ENCODE peak calls at places on chromosomes 5 and 9, in seven cellular contexts. Q is GM12891, U is H1, R is HepG2, V is SK-N-SH, J is GM12878, C is K562. E is an unnamed sample.

GRCh38 chr9:7185612-7186011 is 427.8 kb downstream of the KDM4C start:
- DNase-seq in U (no peak), J (no peak), R (peak; percentile 42), C (no peak), Q (no peak), V (no peak), E (no peak)

GRCh38 chr5:77518304-77518703 is 26.2 kb upstream of the WDR41 start:
- DNase-seq in U (no peak), V (peak; percentile 14), R (peak; percentile 18), C (peak; percentile 9), Q (no peak), J (no peak), E (no peak)

GRCh38 chr9:97853056-97853843 is at the start of gene FOXE1:
- DNase-seq in V (no peak), J (no peak), C (no peak), U (peak; percentile 81), R (no peak), Q (no peak), E (no peak)

GRCh38 chr5:56638061-56638621 is 177.2 kb upstream of the MAP3K1 start:
- DNase-seq in R (peak; percentile 94), U (no peak), J (no peak), Q (no peak), C (no peak), V (peak; percentile 20), E (no peak)

GRCh38 chr9:98045234-98046160 is 11.0 kb upstream of the NANS start:
- DNase-seq in J (peak; percentile 84), C (peak; percentile 52), R (peak; percentile 77), Q (no peak), U (no peak), V (no peak), E (no peak)

GRCh38 chr5:55409775-55410174 is 102.0 kb downstream of the MTREX start:
- DNase-seq in Q (no peak), V (no peak), R (no peak), C (no peak), U (no peak), J (no peak), E (no peak)

GRCh38 chr9:82560457-82560904 is 502.5 kb downstream of the RASEF start:
- DNase-seq in Q (no peak), R (peak; percentile 97), J (no peak), U (no peak), V (no peak), C (no peak), E (no peak)

GRCh38 chr5:71684309-71684708 is 34.8 kb upstream of the CARTPT start:
- DNase-seq in Q (no peak), R (no peak), J (no peak), U (no peak), C (no peak), V (no peak), E (no peak)

GRCh38 chr5:58187473-58188286 is 272.2 kb downstream of the PLK2 start:
- DNase-seq in U (no peak), V (no peak), R (no peak), Q (no peak), C (no peak), J (no peak), E (no peak)

GRCh38 chr5:100846722-100847121 is 56.4 kb downstream of the ST8SIA4 start:
- DNase-seq in U (no peak), J (no peak), R (no peak), C (no peak), Q (no peak), V (no peak), E (no peak)

GRCh38 chr5:68379275-68380026 is 163.9 kb downstream of the PIK3R1 start:
- DNase-seq in C (no peak), J (no peak), V (no peak), Q (no peak), R (no peak), U (no peak), E (no peak)

GRCh38 chr5:175681975-175682354 is 24.1 kb downstream of the HRH2 start:
- DNase-seq in C (no peak), Q (no peak), V (no peak), J (no peak), U (no peak), R (no peak), E (no peak)

GRCh38 chr5:175680020-175680419 is 22.1 kb downstream of the HRH2 start:
- DNase-seq in V (no peak), U (no peak), Q (no peak), C (no peak), R (no peak), J (no peak), E (no peak)

GRCh38 chr5:175682664-175683063 is 24.8 kb downstream of the HRH2 start:
- DNase-seq in R (no peak), V (no peak), C (no peak), J (no peak), U (no peak), Q (no peak), E (no peak)

GRCh38 chr5:175680463-175680862 is 22.6 kb downstream of the HRH2 start:
- DNase-seq in R (no peak), Q (no peak), J (no peak), U (no peak), V (no peak), C (no peak), E (no peak)

DNA sequence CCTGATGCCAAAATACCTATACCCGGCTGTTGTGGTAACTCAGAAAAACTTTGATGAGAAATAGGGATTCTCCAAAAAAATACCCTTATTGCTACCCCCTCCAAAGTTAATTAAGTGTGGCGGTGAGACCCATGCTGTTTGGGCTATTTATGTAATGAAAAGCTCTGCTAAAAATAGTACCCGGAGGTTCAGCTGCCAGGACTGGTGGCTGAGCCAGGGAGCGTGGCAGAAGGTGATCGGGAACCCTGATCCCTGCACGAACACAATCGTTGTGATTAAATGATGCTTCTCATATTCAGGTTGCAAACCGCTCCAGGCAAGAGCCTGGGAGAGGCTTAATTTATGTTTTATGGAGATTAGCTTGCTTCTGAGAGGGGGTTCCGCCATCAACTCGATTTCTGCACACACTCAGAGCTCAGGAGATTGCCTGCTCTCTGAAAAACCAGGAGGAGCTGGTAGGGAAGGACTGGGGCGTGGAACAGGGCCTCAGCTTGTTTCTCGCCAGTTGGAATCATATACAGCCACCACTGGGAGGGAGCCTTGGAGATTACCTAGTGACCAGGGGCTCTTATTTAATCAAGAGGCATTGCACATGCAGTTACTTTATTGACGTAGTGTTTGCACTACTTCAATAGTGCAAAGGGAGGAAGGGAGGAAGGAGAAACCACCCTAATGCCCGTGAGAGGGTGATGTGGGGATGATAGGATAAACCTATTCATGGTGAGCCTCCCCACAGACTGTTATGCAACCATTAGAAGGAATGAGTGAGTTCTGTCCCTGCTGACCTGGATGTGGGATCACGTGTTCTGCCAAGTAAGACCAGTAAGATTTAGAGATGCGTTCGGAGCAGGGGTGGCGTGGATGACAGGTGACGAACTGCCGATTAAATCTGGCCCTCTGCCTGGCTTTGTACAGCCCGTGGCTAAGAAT is 23.4 kb downstream of the HRH2 start:
- DNase-seq in R (no peak), V (peak; percentile 47), C (no peak), J (no peak), Q (no peak), U (no peak), E (no peak)
- TF ChIP-seq TAF1 in R (no peak), V (no peak), C (no peak), J (no peak), Q (no peak), U (no peak), E (no peak)

DNA sequence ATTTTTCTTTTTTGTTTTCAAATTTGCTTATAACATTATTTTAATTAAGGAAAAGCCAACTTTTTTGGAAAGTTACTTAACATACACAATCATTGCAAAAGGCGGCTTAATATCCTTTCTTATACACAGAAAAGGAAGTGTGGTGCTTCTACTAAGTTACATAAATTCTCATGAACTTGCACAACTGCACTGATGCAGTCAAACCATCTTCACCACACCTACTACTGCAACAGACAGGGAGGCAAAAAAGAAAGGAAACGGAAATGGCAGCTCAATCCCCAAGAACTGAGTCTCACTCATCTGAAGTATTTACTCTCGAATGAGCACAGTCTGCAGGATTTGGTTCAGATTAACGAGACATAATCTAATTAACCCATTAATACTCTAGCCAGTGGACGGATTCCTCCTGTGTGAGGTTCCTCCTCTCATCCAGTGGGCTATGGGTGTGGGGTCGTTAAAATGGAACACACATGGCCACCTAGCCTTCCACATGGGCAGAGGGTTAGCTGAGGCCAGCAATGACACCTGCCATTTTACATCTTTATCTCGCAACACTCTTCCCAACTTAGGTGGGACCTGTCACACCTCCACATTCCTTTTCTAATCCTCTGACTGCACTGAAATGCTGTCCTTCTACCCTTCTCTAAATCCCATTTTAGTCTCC is 30.0 kb downstream of the GOLM1 start:
- DNase-seq in J (no peak), Q (no peak), R (no peak), V (no peak), U (no peak), C (no peak), E (no peak)
- TF ChIP-seq TAF1 in J (no peak), Q (no peak), R (no peak), V (no peak), U (no peak), C (no peak), E (no peak)

GRCh38 chr5:173663810-173664526 is 47.5 kb upstream of the BOD1 start:
- DNase-seq in U (no peak), V (no peak), J (no peak), R (no peak), C (peak; percentile 49), Q (peak; percentile 43), E (no peak)
- TF ChIP-seq TAF1 in U (no peak), V (no peak), J (no peak), R (no peak), C (no peak), Q (no peak), E (no peak)

DNA sequence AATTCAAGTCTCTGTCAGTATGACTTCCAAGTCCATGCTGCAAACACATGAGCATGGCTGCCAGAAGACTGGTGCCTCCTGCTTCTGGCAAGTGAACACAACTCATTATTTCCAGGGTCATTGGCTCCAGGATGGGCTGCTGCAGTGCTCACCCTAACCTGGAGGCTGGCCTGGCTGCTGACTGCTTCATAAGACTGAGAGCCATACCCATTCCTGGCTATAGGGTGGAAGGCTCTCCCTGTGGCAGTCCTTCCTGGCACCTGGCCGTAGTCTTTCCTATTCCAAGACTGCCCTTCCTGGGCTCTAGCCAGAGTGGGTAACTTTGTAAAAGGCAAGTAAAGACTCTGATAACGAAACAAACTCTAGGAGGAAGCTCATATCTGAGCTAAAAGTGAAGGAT is 51.2 kb downstream of the CXXC5 start:
- DNase-seq in V (no peak), Q (no peak), J (no peak), U (no peak), C (no peak), R (no peak), E (no peak)
- TF ChIP-seq TAF1 in V (no peak), Q (no peak), J (no peak), U (no peak), C (no peak), R (no peak), E (no peak)

DNA sequence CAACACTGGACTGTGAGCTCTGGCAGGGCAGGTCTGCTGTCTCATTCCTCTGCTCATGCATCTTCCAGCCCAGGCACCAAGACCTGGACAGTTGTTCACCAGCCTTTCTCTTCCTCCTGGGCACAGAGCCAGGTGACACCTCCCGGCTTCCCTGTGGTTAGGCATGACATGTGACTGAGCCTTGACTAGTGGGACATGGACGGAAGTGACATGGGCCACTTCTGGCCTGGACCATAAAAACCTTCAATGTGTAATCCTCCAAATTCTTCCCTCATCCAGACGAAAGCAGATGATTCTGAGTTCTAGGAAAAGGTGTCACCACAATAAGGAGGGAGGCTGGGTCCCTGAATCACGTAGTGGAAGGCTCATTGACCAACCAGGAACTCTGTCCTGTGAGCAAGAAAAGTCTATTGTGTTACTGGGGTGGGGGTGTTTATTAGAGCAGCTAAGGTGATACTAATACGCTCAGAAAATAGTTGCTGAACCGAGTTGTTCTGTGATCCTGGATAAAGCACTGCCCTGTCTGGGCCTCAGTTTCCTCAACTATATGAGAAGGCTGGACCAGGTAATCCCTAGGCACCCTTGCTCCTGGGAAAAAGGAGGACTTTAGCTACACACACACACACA is 26.6 kb upstream of the CRB2 start:
- DNase-seq in J (no peak), R (peak; percentile 39), Q (no peak), U (no peak), C (no peak), V (no peak), E (no peak)
- TF ChIP-seq TAF1 in J (no peak), R (no peak), Q (no peak), U (no peak), C (no peak), V (no peak), E (no peak)